ENCODE peak calls at places on chromosomes 5 and 9, in ten cellular contexts. P, B, G, O, I, L, U, A, D and Z are unnamed samples.

GRCh38 chr5:57724836-57725235 is 242.2 kb upstream of the ACTBL2 start:
- DNase-seq in P (no peak), B (no peak), G (no peak), O (peak; percentile 45), I (peak; percentile 75), L (no peak), U (no peak), A (no peak), D (no peak), Z (no peak)

GRCh38 chr9:127451681-127452480 is 571 bp downstream of the LRSAM1 start:
- DNase-seq in P (peak; percentile 62), B (peak; percentile 51), G (no peak), O (peak; percentile 13), I (peak; percentile 65), L (peak; percentile 37), U (peak; percentile 83), A (peak; percentile 66), D (peak; percentile 62), Z (peak; percentile 79)

GRCh38 chr5:133331866-133332731 is 280.2 kb downstream of the FSTL4 start:
- DNase-seq in P (no peak), B (no peak), G (no peak), O (no peak), I (no peak), L (no peak), U (peak; percentile 48), A (no peak), D (no peak), Z (no peak)

GRCh38 chr9:37037744-37038640 is 3.9 kb upstream of the PAX5 start:
- DNase-seq in P (peak; percentile 70), B (peak; percentile 79), G (no peak), O (no peak), I (no peak), L (no peak), U (no peak), A (no peak), D (no peak), Z (peak; percentile 74)

GRCh38 chr5:41284938-41285337 is 71.6 kb upstream of the C6 start:
- DNase-seq in P (no peak), B (no peak), G (no peak), O (no peak), I (no peak), L (no peak), U (no peak), A (no peak), D (no peak), Z (no peak)

GRCh38 chr5:156497816-156498215 is 170.9 kb downstream of the SGCD start:
- DNase-seq in P (no peak), B (no peak), G (no peak), O (no peak), I (no peak), L (no peak), U (no peak), A (no peak), D (no peak), Z (no peak)

GRCh38 chr9:19998153-19998552 is 209.3 kb upstream of the SLC24A2 start:
- DNase-seq in P (no peak), B (no peak), G (peak; percentile 12), O (no peak), I (no peak), L (no peak), U (no peak), A (no peak), D (no peak), Z (no peak)

GRCh38 chr5:139774980-139775654 is 20.5 kb upstream of the PSD2 start:
- DNase-seq in P (peak; percentile 88), B (peak; percentile 89), G (no peak), O (no peak), I (peak; percentile 27), L (peak; percentile 76), U (peak; percentile 85), A (peak; percentile 86), D (peak; percentile 62), Z (peak; percentile 80)

GRCh38 chr9:96139592-96140251 is 162.3 kb downstream of the HSD17B3 start:
- DNase-seq in P (peak; percentile 68), B (no peak), G (no peak), O (no peak), I (peak; percentile 5), L (peak; percentile 38), U (peak; percentile 91), A (no peak), D (no peak), Z (peak; percentile 86)
- H3K4me1 ChIP-seq in P (peaks cover 7% of the 10 kb centered on the region), B (peaks cover 19% of the 10 kb centered on the region), G (no peaks in the 10 kb centered on the region), O (no peaks in the 10 kb centered on the region), I (no peaks in the 10 kb centered on the region), L (no peaks in the 10 kb centered on the region), U (peaks cover 54% of the 10 kb centered on the region), A (peaks cover 38% of the 10 kb centered on the region), D (no peaks in the 10 kb centered on the region), Z (no peaks in the 10 kb centered on the region)

DNA sequence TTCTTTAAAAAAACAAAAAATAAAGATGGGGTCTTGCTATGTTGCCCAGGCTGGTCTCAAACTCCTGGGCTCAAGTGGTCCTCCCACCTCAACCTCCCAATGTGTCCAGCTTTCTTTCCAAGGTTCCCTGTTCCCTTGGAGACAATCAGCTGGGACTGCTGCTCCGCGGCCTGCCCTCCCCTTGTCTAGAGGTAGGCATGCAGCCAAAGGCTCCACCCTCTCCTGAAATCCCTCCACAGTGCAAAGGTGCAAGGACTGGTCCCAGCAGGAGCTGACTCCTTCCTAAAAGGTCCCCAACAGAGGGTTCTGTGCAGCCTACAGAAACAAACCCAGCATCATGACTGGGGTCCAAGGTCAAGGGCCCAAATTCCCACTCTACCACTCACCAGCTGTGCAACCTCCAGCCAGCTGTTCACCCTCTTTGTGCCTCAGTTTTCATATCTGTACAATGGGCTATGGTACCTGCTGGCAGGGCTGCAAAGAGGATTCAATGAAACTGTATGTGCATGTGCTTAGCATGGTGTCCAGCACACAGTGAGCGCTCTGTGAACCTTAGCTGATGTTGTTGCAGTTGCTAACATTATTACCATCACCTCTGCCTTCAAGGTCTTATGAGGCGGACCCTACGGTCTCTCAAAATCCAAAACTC is 47.5 kb downstream of the BARX1 start:
- DNase-seq in P (no peak), B (no peak), G (no peak), O (no peak), I (no peak), L (no peak), U (no peak), A (peak; percentile 13), D (no peak), Z (peak; percentile 21)
- H3K27ac ChIP-seq in P (no peak overlapping the region), B (no peak overlapping the region), G (no peak overlapping the region), O (no peak overlapping the region), I (no peak overlapping the region), L (no peak overlapping the region), U (no peak overlapping the region), A (no peak overlapping the region), D (no peak overlapping the region), Z (no peak overlapping the region)

GRCh38 chr9:842918-843468 is 1.5 kb downstream of the DMRT1 start:
- DNase-seq in P (no peak), B (peak; percentile 61), G (no peak), O (no peak), I (no peak), L (no peak), U (no peak), A (no peak), D (no peak), Z (no peak)

GRCh38 chr9:840343-840742 is 1.2 kb upstream of the DMRT1 start:
- DNase-seq in P (no peak), B (peak; percentile 49), G (no peak), O (no peak), I (no peak), L (no peak), U (no peak), A (no peak), D (no peak), Z (no peak)

GRCh38 chr9:847505-847904 is 6.0 kb downstream of the DMRT1 start:
- DNase-seq in P (no peak), B (no peak), G (no peak), O (no peak), I (no peak), L (no peak), U (no peak), A (no peak), D (no peak), Z (no peak)

GRCh38 chr9:846852-847251 is 5.4 kb downstream of the DMRT1 start:
- DNase-seq in P (no peak), B (peak; percentile 41), G (peak; percentile 18), O (no peak), I (peak; percentile 40), L (no peak), U (no peak), A (no peak), D (no peak), Z (no peak)

DNA sequence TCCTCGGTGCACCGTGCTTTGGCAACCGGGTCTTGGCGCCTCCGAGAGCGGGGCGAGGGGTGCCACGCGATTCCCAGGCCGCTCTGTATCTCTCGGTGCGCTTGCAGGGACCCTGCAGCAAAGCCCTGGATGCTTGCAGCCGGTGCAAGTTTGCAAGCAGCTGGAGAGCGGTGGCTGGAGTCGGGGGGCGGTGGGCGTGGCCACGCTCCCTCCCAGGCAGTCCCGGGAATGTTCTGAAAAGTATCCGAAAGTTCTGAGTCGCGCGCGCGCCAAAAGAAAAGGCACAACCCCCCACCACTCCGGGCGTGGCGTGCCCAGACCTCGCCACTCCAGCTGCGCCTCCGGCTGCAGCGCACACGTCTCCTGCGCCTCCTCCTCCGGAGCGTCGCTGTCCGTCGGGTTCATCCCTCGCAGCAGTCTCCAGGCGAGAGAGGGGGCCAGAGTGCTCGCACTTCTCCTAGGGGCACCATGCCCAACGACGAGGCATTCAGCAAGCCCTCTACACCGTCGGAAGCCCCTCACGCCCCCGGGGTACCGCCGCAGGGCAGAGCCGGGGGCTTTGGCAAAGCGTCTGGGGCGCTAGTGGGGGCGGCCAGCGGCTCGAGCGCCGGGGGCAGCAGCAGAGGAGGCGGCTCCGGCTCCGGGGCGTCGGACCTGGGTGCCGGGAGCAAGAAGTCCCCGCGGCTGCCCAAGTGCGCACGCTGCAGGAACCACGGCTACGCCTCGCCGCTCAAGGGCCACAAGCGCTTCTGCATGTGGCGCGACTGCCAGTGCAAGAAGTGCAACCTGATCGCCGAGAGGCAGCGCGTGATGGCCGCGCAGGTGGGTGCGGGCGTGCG is at the start of gene DMRT1:
- DNase-seq in P (no peak), B (peak; percentile 74), G (no peak), O (no peak), I (no peak), L (no peak), U (no peak), A (no peak), D (no peak), Z (no peak)
- H3K36me3 ChIP-seq in P (no peaks in the 10 kb centered on the region), B (no peaks in the 10 kb centered on the region), G (no peaks in the 10 kb centered on the region), O (no peaks in the 10 kb centered on the region), I (no peaks in the 10 kb centered on the region), L (no peaks in the 10 kb centered on the region), U (no peaks in the 10 kb centered on the region), A (no peaks in the 10 kb centered on the region), D (no peaks in the 10 kb centered on the region), Z (no peaks in the 10 kb centered on the region)

GRCh38 chr9:129252937-129253819 is 75.1 kb upstream of the IER5L start:
- DNase-seq in P (no peak), B (peak; percentile 41), G (no peak), O (no peak), I (no peak), L (peak; percentile 33), U (no peak), A (peak; percentile 27), D (no peak), Z (peak; percentile 82)

GRCh38 chr9:129254566-129255287 is 76.7 kb upstream of the IER5L start:
- DNase-seq in P (no peak), B (no peak), G (no peak), O (no peak), I (no peak), L (no peak), U (no peak), A (peak; percentile 14), D (no peak), Z (no peak)

GRCh38 chr9:129250786-129251185 is 72.7 kb upstream of the IER5L start:
- DNase-seq in P (no peak), B (no peak), G (no peak), O (no peak), I (peak; percentile 56), L (no peak), U (no peak), A (no peak), D (no peak), Z (no peak)

GRCh38 chr9:129256959-129257713 is 79.1 kb upstream of the IER5L start:
- DNase-seq in P (no peak), B (no peak), G (no peak), O (no peak), I (no peak), L (no peak), U (no peak), A (peak; percentile 19), D (no peak), Z (peak; percentile 49)

DNA sequence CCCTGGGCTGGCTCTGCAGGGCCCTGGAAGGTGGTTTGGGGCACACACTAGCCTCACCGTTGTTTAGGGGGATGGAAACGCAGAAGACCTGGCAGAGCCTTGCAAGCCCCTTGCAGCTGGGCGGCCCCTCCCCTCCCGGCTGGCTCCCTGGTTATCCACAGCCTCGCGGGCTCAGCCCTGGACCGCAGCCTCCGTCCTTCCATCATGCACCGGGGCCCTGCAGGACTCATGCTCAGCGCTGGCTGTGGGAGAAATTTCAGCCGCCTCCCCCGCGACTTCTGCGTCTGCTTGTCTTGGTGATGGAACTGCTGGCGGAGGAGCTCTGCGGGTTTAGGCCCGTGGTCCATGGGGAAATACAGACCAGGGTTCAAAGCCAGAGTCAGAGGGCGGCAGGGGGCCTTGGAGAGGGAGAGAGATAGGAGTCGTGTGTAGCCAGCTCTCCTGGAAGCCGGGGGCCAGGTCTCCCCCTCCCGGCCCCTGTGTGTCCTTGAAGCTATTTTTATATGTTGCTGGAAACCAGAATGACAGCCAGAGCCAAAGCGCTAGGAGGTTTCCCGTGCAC is 75.8 kb upstream of the IER5L start:
- DNase-seq in P (no peak), B (peak; percentile 38), G (no peak), O (no peak), I (no peak), L (peak; percentile 58), U (peak; percentile 77), A (peak; percentile 44), D (no peak), Z (peak; percentile 86)
- H3K4me1 ChIP-seq in P (peaks cover 3% of the 10 kb centered on the region), B (peaks cover 20% of the 10 kb centered on the region), G (no peaks in the 10 kb centered on the region), O (peaks cover 10% of the 10 kb centered on the region), I (peaks cover 16% of the 10 kb centered on the region), L (peaks cover 16% of the 10 kb centered on the region), U (peaks cover 24% of the 10 kb centered on the region), A (peaks cover 10% of the 10 kb centered on the region), D (peaks cover 12% of the 10 kb centered on the region), Z (no peaks in the 10 kb centered on the region)